ENCODE peak calls at places on chromosome 4, in seven cellular contexts. One of them, this sample, is unnamed.
A peak's percentile ranks its signal among the peaks of the same experiment; 100 is the strongest.

GRCh38 chr4:6362896-6363295 is 93.2 kb downstream of the WFS1 start:
- DNase-seq in tibial artery: no peak
- DNase-seq in keratinocyte: no peak
- DNase-seq in adrenal gland: no peak
- DNase-seq in lower lobe of right lung: no peak
- DNase-seq in aorta: peak; percentile 73
- DNase-seq in Peyer's patch: no peak
- DNase-seq in this sample: no peak

GRCh38 chr4:126778348-126778747 is 854.4 kb upstream of the INTU start:
- DNase-seq in tibial artery: no peak
- DNase-seq in keratinocyte: no peak
- DNase-seq in adrenal gland: no peak
- DNase-seq in lower lobe of right lung: no peak
- DNase-seq in aorta: no peak
- DNase-seq in Peyer's patch: no peak
- DNase-seq in this sample: no peak

GRCh38 chr4:7598939-7599790 is 164.4 kb upstream of the PSAPL1 start:
- DNase-seq in tibial artery: no peak
- DNase-seq in keratinocyte: no peak
- DNase-seq in adrenal gland: no peak
- DNase-seq in lower lobe of right lung: peak; percentile 86
- DNase-seq in aorta: no peak
- DNase-seq in Peyer's patch: no peak
- DNase-seq in this sample: no peak

GRCh38 chr4:42398448-42399355 is 1.4 kb downstream of the SHISA3 start:
- DNase-seq in tibial artery: no peak
- DNase-seq in keratinocyte: no peak
- DNase-seq in adrenal gland: no peak
- DNase-seq in lower lobe of right lung: no peak
- DNase-seq in aorta: no peak
- DNase-seq in Peyer's patch: no peak
- DNase-seq in this sample: no peak

GRCh38 chr4:78687818-78688217 is 88.3 kb upstream of the BMP2K start:
- DNase-seq in tibial artery: no peak
- DNase-seq in keratinocyte: no peak
- DNase-seq in adrenal gland: no peak
- DNase-seq in lower lobe of right lung: no peak
- DNase-seq in aorta: no peak
- DNase-seq in Peyer's patch: no peak
- DNase-seq in this sample: no peak

GRCh38 chr4:140720387-140721087 is 35.6 kb downstream of the TBC1D9 start:
- DNase-seq in tibial artery: no peak
- DNase-seq in keratinocyte: no peak
- DNase-seq in adrenal gland: no peak
- DNase-seq in lower lobe of right lung: no peak
- DNase-seq in aorta: no peak
- DNase-seq in Peyer's patch: peak; percentile 38
- DNase-seq in this sample: no peak

GRCh38 chr4:31088600-31089230 is 368.5 kb downstream of the PCDH7 start:
- DNase-seq in tibial artery: no peak
- DNase-seq in keratinocyte: no peak
- DNase-seq in adrenal gland: no peak
- DNase-seq in lower lobe of right lung: no peak
- DNase-seq in aorta: no peak
- DNase-seq in Peyer's patch: no peak
- DNase-seq in this sample: no peak

GRCh38 chr4:60682901-60683300 is 517.2 kb upstream of the ADGRL3 start:
- DNase-seq in tibial artery: no peak
- DNase-seq in keratinocyte: no peak
- DNase-seq in adrenal gland: no peak
- DNase-seq in lower lobe of right lung: no peak
- DNase-seq in aorta: no peak
- DNase-seq in Peyer's patch: no peak
- DNase-seq in this sample: no peak

GRCh38 chr4:5125326-5125725 is 74.0 kb downstream of the STK32B start:
- DNase-seq in tibial artery: no peak
- DNase-seq in keratinocyte: no peak
- DNase-seq in adrenal gland: no peak
- DNase-seq in lower lobe of right lung: no peak
- DNase-seq in aorta: no peak
- DNase-seq in Peyer's patch: no peak
- DNase-seq in this sample: no peak

GRCh38 chr4:136748165-136748564 is 784.1 kb downstream of the PCDH18 start:
- DNase-seq in tibial artery: no peak
- DNase-seq in keratinocyte: no peak
- DNase-seq in adrenal gland: no peak
- DNase-seq in lower lobe of right lung: no peak
- DNase-seq in aorta: no peak
- DNase-seq in Peyer's patch: no peak
- DNase-seq in this sample: no peak

GRCh38 chr4:183403486-183403885 is 41.0 kb upstream of the CDKN2AIP start:
- DNase-seq in tibial artery: no peak
- DNase-seq in keratinocyte: no peak
- DNase-seq in adrenal gland: no peak
- DNase-seq in lower lobe of right lung: no peak
- DNase-seq in aorta: no peak
- DNase-seq in Peyer's patch: no peak
- DNase-seq in this sample: no peak

GRCh38 chr4:38203609-38204008 is 243.4 kb downstream of the PTTG2 start:
- DNase-seq in tibial artery: no peak
- DNase-seq in keratinocyte: no peak
- DNase-seq in adrenal gland: no peak
- DNase-seq in lower lobe of right lung: no peak
- DNase-seq in aorta: no peak
- DNase-seq in Peyer's patch: no peak
- DNase-seq in this sample: no peak

GRCh38 chr4:108168213-108168671 is 490 bp downstream of the LEF1 start:
- DNase-seq in tibial artery: no peak
- DNase-seq in keratinocyte: no peak
- DNase-seq in adrenal gland: no peak
- DNase-seq in lower lobe of right lung: no peak
- DNase-seq in aorta: no peak
- DNase-seq in Peyer's patch: no peak
- DNase-seq in this sample: peak; percentile 46

GRCh38 chr4:15194520-15194919 is 192.2 kb downstream of the CPEB2 start:
- DNase-seq in tibial artery: no peak
- DNase-seq in keratinocyte: no peak
- DNase-seq in adrenal gland: no peak
- DNase-seq in lower lobe of right lung: no peak
- DNase-seq in aorta: no peak
- DNase-seq in Peyer's patch: no peak
- DNase-seq in this sample: no peak

GRCh38 chr4:99979872-99980271 is 29.8 kb upstream of the H2AZ1 start:
- DNase-seq in tibial artery: no peak
- DNase-seq in keratinocyte: peak; percentile 41
- DNase-seq in adrenal gland: no peak
- DNase-seq in lower lobe of right lung: no peak
- DNase-seq in aorta: no peak
- DNase-seq in Peyer's patch: no peak
- DNase-seq in this sample: no peak

GRCh38 chr4:8769645-8770517 is 101.8 kb downstream of the HMX1 start:
- DNase-seq in tibial artery: peak; percentile 29
- DNase-seq in keratinocyte: no peak
- DNase-seq in adrenal gland: no peak
- DNase-seq in lower lobe of right lung: peak; percentile 28
- DNase-seq in aorta: peak; percentile 68
- DNase-seq in Peyer's patch: no peak
- DNase-seq in this sample: no peak

GRCh38 chr4:40515398-40516293 is 114.0 kb downstream of the RBM47 start:
- DNase-seq in tibial artery: no peak
- DNase-seq in keratinocyte: no peak
- DNase-seq in adrenal gland: peak; percentile 75
- DNase-seq in lower lobe of right lung: peak; percentile 53
- DNase-seq in aorta: no peak
- DNase-seq in Peyer's patch: peak; percentile 47
- DNase-seq in this sample: no peak

GRCh38 chr4:169102011-169102410 is 92.0 kb upstream of the CBR4 start:
- DNase-seq in tibial artery: no peak
- DNase-seq in keratinocyte: no peak
- DNase-seq in adrenal gland: no peak
- DNase-seq in lower lobe of right lung: no peak
- DNase-seq in aorta: no peak
- DNase-seq in Peyer's patch: no peak
- DNase-seq in this sample: no peak

GRCh38 chr4:145938618-145939177 is at the start of gene ZNF827:
- DNase-seq in tibial artery: peak; percentile 83
- DNase-seq in keratinocyte: no peak
- DNase-seq in adrenal gland: peak; percentile 86
- DNase-seq in lower lobe of right lung: peak; percentile 66
- DNase-seq in aorta: peak; percentile 83
- DNase-seq in Peyer's patch: peak; percentile 76
- DNase-seq in this sample: peak; percentile 73

GRCh38 chr4:182268966-182269365 is 25.8 kb downstream of the TENM3 start:
- DNase-seq in tibial artery: no peak
- DNase-seq in keratinocyte: no peak
- DNase-seq in adrenal gland: no peak
- DNase-seq in lower lobe of right lung: no peak
- DNase-seq in aorta: no peak
- DNase-seq in Peyer's patch: no peak
- DNase-seq in this sample: no peak

GRCh38 chr4:10083331-10083769 is 33.2 kb downstream of the WDR1 start:
- DNase-seq in tibial artery: peak; percentile 54
- DNase-seq in keratinocyte: no peak
- DNase-seq in adrenal gland: peak; percentile 45
- DNase-seq in lower lobe of right lung: peak; percentile 33
- DNase-seq in aorta: peak; percentile 70
- DNase-seq in Peyer's patch: no peak
- DNase-seq in this sample: no peak

GRCh38 chr4:138910201-138910913 is 105.2 kb upstream of the NOCT start:
- DNase-seq in tibial artery: no peak
- DNase-seq in keratinocyte: no peak
- DNase-seq in adrenal gland: no peak
- DNase-seq in lower lobe of right lung: no peak
- DNase-seq in aorta: no peak
- DNase-seq in Peyer's patch: no peak
- DNase-seq in this sample: no peak

GRCh38 chr4:88599298-88599697 is 7.0 kb downstream of the HERC3 start:
- DNase-seq in tibial artery: no peak
- DNase-seq in keratinocyte: no peak
- DNase-seq in adrenal gland: no peak
- DNase-seq in lower lobe of right lung: no peak
- DNase-seq in aorta: no peak
- DNase-seq in Peyer's patch: no peak
- DNase-seq in this sample: no peak
- H3K4me3 ChIP-seq in tibial artery: peak overlapping the region; percentile 5
- H3K4me3 ChIP-seq in keratinocyte: no peak overlapping the region
- H3K4me3 ChIP-seq in adrenal gland: peak overlapping the region; percentile 35
- H3K4me3 ChIP-seq in lower lobe of right lung: peak overlapping the region; percentile 2
- H3K4me3 ChIP-seq in aorta: no peak overlapping the region
- H3K4me3 ChIP-seq in Peyer's patch: no peak overlapping the region
- H3K4me3 ChIP-seq in this sample: no peak overlapping the region

GRCh38 chr4:110614173-110614948 is 8.5 kb downstream of the PITX2 start:
- DNase-seq in tibial artery: no peak
- DNase-seq in keratinocyte: no peak
- DNase-seq in adrenal gland: no peak
- DNase-seq in lower lobe of right lung: no peak
- DNase-seq in aorta: no peak
- DNase-seq in Peyer's patch: no peak
- DNase-seq in this sample: no peak
- H3K4me1 ChIP-seq in tibial artery: peaks cover 10% of the 10 kb centered on the region
- H3K4me1 ChIP-seq in keratinocyte: no peaks in the 10 kb centered on the region
- H3K4me1 ChIP-seq in adrenal gland: no peaks in the 10 kb centered on the region
- H3K4me1 ChIP-seq in lower lobe of right lung: peaks cover 9% of the 10 kb centered on the region
- H3K4me1 ChIP-seq in aorta: no peaks in the 10 kb centered on the region
- H3K4me1 ChIP-seq in Peyer's patch: no peaks in the 10 kb centered on the region
- H3K4me1 ChIP-seq in this sample: no peaks in the 10 kb centered on the region

GRCh38 chr4:156336516-156336915 is 382.9 kb upstream of the CTSO start:
- DNase-seq in tibial artery: no peak
- DNase-seq in keratinocyte: no peak
- DNase-seq in adrenal gland: no peak
- DNase-seq in lower lobe of right lung: no peak
- DNase-seq in aorta: no peak
- DNase-seq in Peyer's patch: no peak
- DNase-seq in this sample: no peak

GRCh38 chr4:156329779-156330178 is 376.1 kb upstream of the CTSO start:
- DNase-seq in tibial artery: no peak
- DNase-seq in keratinocyte: no peak
- DNase-seq in adrenal gland: no peak
- DNase-seq in lower lobe of right lung: no peak
- DNase-seq in aorta: no peak
- DNase-seq in Peyer's patch: no peak
- DNase-seq in this sample: no peak

GRCh38 chr4:156330436-156331031 is 376.9 kb upstream of the CTSO start:
- DNase-seq in tibial artery: no peak
- DNase-seq in keratinocyte: no peak
- DNase-seq in adrenal gland: no peak
- DNase-seq in lower lobe of right lung: no peak
- DNase-seq in aorta: no peak
- DNase-seq in Peyer's patch: no peak
- DNase-seq in this sample: no peak

DNA sequence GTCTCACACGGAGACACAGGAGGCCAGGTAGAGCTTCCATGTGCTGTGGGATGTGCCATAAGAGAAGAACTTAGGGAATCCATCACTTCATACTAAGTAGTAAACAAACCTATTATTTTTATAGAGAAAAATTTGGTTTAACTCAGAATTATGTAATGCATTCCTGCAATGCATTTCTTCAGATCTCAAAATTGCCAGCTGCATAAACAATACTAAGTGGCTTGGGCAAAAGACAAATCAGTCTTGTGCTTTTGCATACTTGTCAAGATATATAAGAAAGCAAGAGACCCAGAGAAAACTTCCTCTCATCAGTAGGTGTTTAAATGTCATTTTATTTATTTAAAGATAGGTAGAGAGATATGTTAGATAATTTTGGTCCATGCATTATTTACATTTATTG is 382.1 kb upstream of the CTSO start:
- DNase-seq in tibial artery: no peak
- DNase-seq in keratinocyte: no peak
- DNase-seq in adrenal gland: no peak
- DNase-seq in lower lobe of right lung: no peak
- DNase-seq in aorta: no peak
- DNase-seq in Peyer's patch: no peak
- DNase-seq in this sample: no peak
- H3K4me3 ChIP-seq in tibial artery: no peak overlapping the region
- H3K4me3 ChIP-seq in keratinocyte: no peak overlapping the region
- H3K4me3 ChIP-seq in adrenal gland: no peak overlapping the region
- H3K4me3 ChIP-seq in lower lobe of right lung: no peak overlapping the region
- H3K4me3 ChIP-seq in aorta: no peak overlapping the region
- H3K4me3 ChIP-seq in Peyer's patch: no peak overlapping the region
- H3K4me3 ChIP-seq in this sample: no peak overlapping the region

GRCh38 chr4:153530996-153531375 is 64.8 kb downstream of the TMEM131L start:
- DNase-seq in tibial artery: no peak
- DNase-seq in keratinocyte: no peak
- DNase-seq in adrenal gland: no peak
- DNase-seq in lower lobe of right lung: no peak
- DNase-seq in aorta: no peak
- DNase-seq in Peyer's patch: no peak
- DNase-seq in this sample: no peak

GRCh38 chr4:153532227-153532626 is 66.1 kb downstream of the TMEM131L start:
- DNase-seq in tibial artery: no peak
- DNase-seq in keratinocyte: no peak
- DNase-seq in adrenal gland: no peak
- DNase-seq in lower lobe of right lung: no peak
- DNase-seq in aorta: no peak
- DNase-seq in Peyer's patch: no peak
- DNase-seq in this sample: no peak

GRCh38 chr4:153530284-153530995 is 64.3 kb downstream of the TMEM131L start:
- DNase-seq in tibial artery: no peak
- DNase-seq in keratinocyte: no peak
- DNase-seq in adrenal gland: no peak
- DNase-seq in lower lobe of right lung: no peak
- DNase-seq in aorta: no peak
- DNase-seq in Peyer's patch: no peak
- DNase-seq in this sample: no peak

GRCh38 chr4:153533387-153533786 is 67.2 kb downstream of the TMEM131L start:
- DNase-seq in tibial artery: no peak
- DNase-seq in keratinocyte: no peak
- DNase-seq in adrenal gland: no peak
- DNase-seq in lower lobe of right lung: no peak
- DNase-seq in aorta: no peak
- DNase-seq in Peyer's patch: no peak
- DNase-seq in this sample: no peak

GRCh38 chr4:153532636-153533035 is 66.5 kb downstream of the TMEM131L start:
- DNase-seq in tibial artery: no peak
- DNase-seq in keratinocyte: no peak
- DNase-seq in adrenal gland: no peak
- DNase-seq in lower lobe of right lung: no peak
- DNase-seq in aorta: no peak
- DNase-seq in Peyer's patch: no peak
- DNase-seq in this sample: no peak
- H3K4me1 ChIP-seq in tibial artery: peaks cover 57% of the 10 kb centered on the region
- H3K4me1 ChIP-seq in keratinocyte: no peaks in the 10 kb centered on the region
- H3K4me1 ChIP-seq in adrenal gland: no peaks in the 10 kb centered on the region
- H3K4me1 ChIP-seq in lower lobe of right lung: peaks cover 54% of the 10 kb centered on the region
- H3K4me1 ChIP-seq in aorta: peaks cover 13% of the 10 kb centered on the region
- H3K4me1 ChIP-seq in Peyer's patch: no peaks in the 10 kb centered on the region
- H3K4me1 ChIP-seq in this sample: peaks cover 97% of the 10 kb centered on the region

This sample was measured in CD4-positive, alpha-beta memory T cell.